ENCODE peak calls at places on chromosomes 4 and X, in ten cellular contexts. H, S, R, Q, W, O, Y, G, X and T are unnamed samples.

GRCh38 chr4:31613946-31614623 is 893.9 kb downstream of the PCDH7 start:
- DNase-seq in H (no peak), S (no peak), R (no peak), Q (no peak), W (no peak), O (no peak), Y (no peak), G (peak), X (peak), T (no peak)

GRCh38 chr4:68271851-68272756 is 26.6 kb upstream of the TMPRSS11B start:
- DNase-seq in H (no peak), S (no peak), R (peak), Q (no peak), W (peak), O (no peak), Y (peak), G (peak), X (peak), T (peak)

GRCh38 chrX:99353412-99353811 is 1056.7 kb downstream of the PCDH19 start:
- DNase-seq in H (no peak), S (no peak), R (no peak), Q (no peak), W (no peak), O (no peak), Y (no peak), G (no peak), X (no peak), T (no peak)

GRCh38 chr4:7206856-7207567 is 14.7 kb downstream of the SORCS2 start:
- DNase-seq in H (peak), S (peak), R (peak), Q (peak), W (no peak), O (peak), Y (peak), G (peak), X (no peak), T (peak)

GRCh38 chrX:141468940-141469339 is 115.6 kb downstream of the SPANXA1 start:
- DNase-seq in H (no peak), S (no peak), R (peak), Q (no peak), W (no peak), O (no peak), Y (peak), G (peak), X (no peak), T (peak)

GRCh38 chr4:123060039-123060770 is 137.8 kb upstream of the NUDT6 start:
- DNase-seq in H (no peak), S (no peak), R (no peak), Q (no peak), W (no peak), O (no peak), Y (no peak), G (no peak), X (no peak), T (no peak)

GRCh38 chrX:13281289-13281688 is 38.6 kb downstream of the ATXN3L start:
- DNase-seq in H (no peak), S (no peak), R (no peak), Q (no peak), W (no peak), O (no peak), Y (no peak), G (no peak), X (no peak), T (no peak)

GRCh38 chr4:188532751-188533150 is 393.5 kb downstream of the TRIML1 start:
- DNase-seq in H (no peak), S (no peak), R (no peak), Q (no peak), W (no peak), O (no peak), Y (no peak), G (no peak), X (no peak), T (no peak)

GRCh38 chr4:73859614-73860088 is 6.6 kb downstream of the PF4V1 start:
- DNase-seq in H (no peak), S (no peak), R (peak), Q (no peak), W (no peak), O (no peak), Y (peak), G (peak), X (no peak), T (peak)

GRCh38 chrX:21047034-21047455 is 327.2 kb upstream of the CNKSR2 start:
- DNase-seq in H (no peak), S (no peak), R (no peak), Q (no peak), W (no peak), O (no peak), Y (no peak), G (no peak), X (no peak), T (no peak)

GRCh38 chr4:81180916-81181315 is 34.1 kb downstream of the PRKG2 start:
- DNase-seq in H (no peak), S (no peak), R (no peak), Q (no peak), W (no peak), O (no peak), Y (peak), G (peak), X (peak), T (peak)

GRCh38 chrX:22952011-22952410 is 47.7 kb upstream of the DDX53 start:
- DNase-seq in H (no peak), S (peak), R (peak), Q (no peak), W (no peak), O (no peak), Y (peak), G (peak), X (peak), T (peak)

GRCh38 chr4:3268395-3269104 is 19.6 kb downstream of the MSANTD1 start:
- DNase-seq in H (peak), S (no peak), R (no peak), Q (no peak), W (no peak), O (no peak), Y (no peak), G (no peak), X (no peak), T (no peak)

GRCh38 chrX:56800801-56801200 is 71.8 kb downstream of the NBDY start:
- DNase-seq in H (no peak), S (no peak), R (no peak), Q (no peak), W (no peak), O (no peak), Y (no peak), G (no peak), X (peak), T (no peak)

GRCh38 chr4:47032405-47033106 is 1.2 kb downstream of the GABRB1 start:
- DNase-seq in H (peak), S (peak), R (peak), Q (no peak), W (peak), O (no peak), Y (peak), G (peak), X (peak), T (peak)

GRCh38 chrX:132933170-132933569 is 25.3 kb downstream of the HS6ST2 start:
- DNase-seq in H (no peak), S (no peak), R (no peak), Q (no peak), W (no peak), O (no peak), Y (no peak), G (no peak), X (no peak), T (no peak)
- H3K4me3 ChIP-seq in H (no peak), S (no peak), R (no peak), Q (no peak), W (no peak), O (no peak), Y (no peak), G (no peak), X (no peak), T (no peak)

GRCh38 chrX:11949291-11949690 is 189.0 kb upstream of the FRMPD4 start:
- DNase-seq in H (no peak), S (no peak), R (no peak), Q (no peak), W (no peak), O (no peak), Y (peak), G (peak), X (no peak), T (no peak)

GRCh38 chrX:11944486-11944885 is 186.4 kb downstream of the MSL3 start:
- DNase-seq in H (no peak), S (peak), R (peak), Q (no peak), W (peak), O (no peak), Y (peak), G (peak), X (peak), T (peak)
- TF ChIP-seq CTCF in H (no peak), S (no peak), R (peak), Q (no peak), W (peak), O (peak), Y (peak), G (peak), X (peak), T (peak)

DNA sequence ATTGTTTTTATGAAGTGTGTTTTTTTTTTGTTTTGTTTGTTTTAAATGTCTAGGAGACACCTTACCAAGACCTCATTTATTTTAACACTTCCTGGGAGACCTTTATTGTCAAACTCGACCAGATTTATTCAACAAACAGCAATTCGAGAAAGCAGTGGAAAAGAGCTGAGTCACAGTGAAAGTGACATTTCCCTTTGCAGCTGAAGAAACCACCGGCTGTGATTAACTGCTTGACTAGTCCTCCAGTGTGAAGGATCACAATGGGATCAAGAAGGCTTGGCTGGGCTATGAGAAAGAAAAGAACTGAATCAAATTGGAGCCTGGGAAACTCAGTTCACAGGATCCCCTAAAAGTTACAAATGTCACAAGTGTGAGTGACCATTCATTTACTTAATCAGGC is 11.9 kb upstream of the ADH7 start:
- DNase-seq in H (no peak), S (no peak), R (peak), Q (no peak), W (no peak), O (no peak), Y (peak), G (peak), X (peak), T (peak)
- H3K4me3 ChIP-seq in H (no peak), S (no peak), R (no peak), Q (no peak), W (no peak), O (no peak), Y (no peak), G (no peak), X (no peak), T (no peak)

GRCh38 chr4:183157215-183157614 is 58.2 kb downstream of the WWC2 start:
- DNase-seq in H (no peak), S (no peak), R (no peak), Q (no peak), W (no peak), O (no peak), Y (no peak), G (no peak), X (peak), T (no peak)
- TF ChIP-seq CTCF in H (no peak), S (no peak), R (peak), Q (no peak), W (peak), O (no peak), Y (no peak), G (peak), X (no peak), T (no peak)